ENCODE peak calls at places on chromosomes 1 and 21, in ten cellular contexts. E is fibroblast of pulmonary artery, F is epithelial cell of esophagus, X is A549, N is adrenal gland, D is DND-41, S is LNCaP clone FGC, M is mammary epithelial cell, R is body of pancreas, U is AG04450. K is an unnamed sample.

GRCh38 chr1:1305300-1306069 is 2.2 kb downstream of the ACAP3 start:
- DNase-seq in X (no peak), N (peak), E (peak), S (no peak), R (peak), M (peak), D (peak), U (peak), F (peak), K (peak)

GRCh38 chr1:54846301-54846700 is 40.7 kb downstream of the DHCR24 start:
- DNase-seq in U (no peak), S (no peak), R (no peak), E (no peak), F (no peak), N (no peak), M (no peak), D (no peak), X (no peak), K (no peak)

GRCh38 chr1:230901711-230902110 is 33.4 kb upstream of the C1orf198 start:
- DNase-seq in M (no peak), D (no peak), R (no peak), S (no peak), E (no peak), F (no peak), X (no peak), N (no peak), U (no peak), K (no peak)

GRCh38 chr1:153546796-153547559 is 1.4 kb upstream of the S100A4 start:
- DNase-seq in S (no peak), R (no peak), M (peak), N (no peak), E (no peak), U (no peak), F (peak), D (no peak), X (no peak), K (peak)

GRCh38 chr21:36613064-36613463 is 85.9 kb upstream of the SIM2 start:
- DNase-seq in X (no peak), F (peak), N (no peak), U (peak), E (no peak), D (no peak), M (no peak), R (no peak), S (no peak), K (no peak)

GRCh38 chr1:205216588-205216987 is 5.1 kb upstream of the DSTYK start:
- DNase-seq in X (no peak), U (no peak), M (no peak), F (no peak), D (no peak), N (no peak), S (no peak), E (no peak), R (no peak), K (no peak)

GRCh38 chr1:200042119-200042436 is 14.6 kb downstream of the NR5A2 start:
- DNase-seq in F (no peak), E (no peak), M (no peak), N (no peak), S (no peak), D (no peak), R (no peak), U (no peak), X (no peak), K (no peak)

GRCh38 chr1:31762726-31763670 is 1.1 kb downstream of the ADGRB2 start:
- DNase-seq in X (peak), E (peak), N (peak), D (peak), M (peak), S (no peak), R (peak), U (no peak), F (peak), K (peak)

GRCh38 chr21:14888202-14888601 is 176.6 kb downstream of the NRIP1 start:
- DNase-seq in F (no peak), U (no peak), S (no peak), R (no peak), E (no peak), D (no peak), N (no peak), X (no peak), M (no peak), K (no peak)

GRCh38 chr1:18875107-18875795 is 15.8 kb upstream of the TAS1R2 start:
- DNase-seq in E (peak), M (peak), S (peak), X (peak), D (peak), F (peak), R (peak), U (peak), N (peak), K (peak)

DNA sequence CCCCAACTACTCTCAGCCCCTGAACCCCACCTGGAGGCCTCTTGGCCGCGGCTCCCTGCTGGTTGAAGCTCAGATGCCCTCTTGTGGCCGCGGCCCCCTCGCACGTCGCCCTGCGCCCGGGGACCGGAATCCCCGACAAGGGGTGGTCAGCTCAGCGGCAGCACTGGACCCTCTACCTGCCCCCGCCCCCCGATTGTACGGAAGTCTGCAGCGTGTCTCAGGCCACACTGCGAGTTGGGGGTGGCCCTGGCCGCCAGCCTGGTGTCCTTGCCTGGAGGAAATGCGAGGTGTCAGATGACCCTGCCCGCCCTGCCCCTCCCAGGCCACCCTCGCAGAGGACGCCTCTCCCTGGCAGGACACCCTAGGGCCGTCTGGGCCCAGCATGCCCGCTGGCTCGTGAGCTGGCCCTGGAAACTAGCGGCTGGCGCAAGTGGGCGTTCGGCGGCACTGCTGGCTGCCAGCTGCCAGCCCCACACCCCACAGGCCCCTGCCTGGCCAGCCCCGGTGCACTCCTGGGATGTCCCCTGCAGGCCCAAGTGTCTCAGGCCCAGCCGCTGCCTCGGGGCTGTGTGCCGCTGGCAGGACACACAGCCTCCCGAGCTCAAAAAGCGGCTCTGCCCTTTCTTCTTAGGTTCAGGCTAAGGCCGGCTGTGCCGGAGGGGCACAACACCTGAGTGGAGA is 60.8 kb downstream of the EDN2 start:
- DNase-seq in E (no peak), N (peak), M (no peak), U (no peak), S (no peak), X (no peak), D (no peak), F (no peak), R (no peak), K (no peak)
- H3K4me3 ChIP-seq in E (no peak), N (no peak), M (no peak), U (no peak), S (no peak), X (no peak), D (no peak), F (no peak), R (no peak), K (no peak)

DNA sequence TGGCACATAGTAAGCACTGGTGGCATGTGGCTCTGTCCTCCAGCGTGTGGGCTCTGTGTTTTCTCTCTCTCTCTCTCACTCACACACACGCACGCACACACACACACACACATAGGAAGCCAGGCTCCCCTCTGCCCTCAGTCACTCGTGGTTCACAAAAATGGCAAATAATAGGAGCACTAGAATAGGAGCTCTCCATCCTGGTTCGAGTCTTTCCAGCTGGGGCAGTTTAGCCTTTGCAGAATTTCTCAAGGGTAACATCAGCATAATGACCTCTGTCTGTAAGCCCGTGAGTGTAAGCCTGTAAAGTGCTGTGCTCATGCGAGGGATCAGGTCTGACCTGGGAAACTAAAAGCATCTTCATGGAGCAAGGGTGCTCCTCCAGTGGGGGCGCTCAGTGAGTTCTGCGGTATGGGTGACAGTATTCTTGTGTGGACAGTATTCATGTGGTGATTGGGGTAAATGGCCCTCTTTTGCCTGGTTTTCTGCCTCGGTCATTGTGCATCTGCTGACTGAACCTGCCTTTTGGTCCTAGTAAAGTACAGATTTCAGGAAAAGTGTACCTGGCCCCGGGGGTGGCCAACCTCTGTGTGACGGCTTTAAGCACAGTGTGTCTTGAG is 839 bp upstream of the ZC3H12A start:
- DNase-seq in U (no peak), F (peak), D (no peak), M (no peak), R (no peak), X (no peak), E (no peak), N (no peak), S (no peak), K (peak)
- TF ChIP-seq CTCF in U (no peak), F (peak), D (no peak), M (no peak), R (no peak), X (peak), E (no peak), N (no peak), S (peak), K (no peak)

DNA sequence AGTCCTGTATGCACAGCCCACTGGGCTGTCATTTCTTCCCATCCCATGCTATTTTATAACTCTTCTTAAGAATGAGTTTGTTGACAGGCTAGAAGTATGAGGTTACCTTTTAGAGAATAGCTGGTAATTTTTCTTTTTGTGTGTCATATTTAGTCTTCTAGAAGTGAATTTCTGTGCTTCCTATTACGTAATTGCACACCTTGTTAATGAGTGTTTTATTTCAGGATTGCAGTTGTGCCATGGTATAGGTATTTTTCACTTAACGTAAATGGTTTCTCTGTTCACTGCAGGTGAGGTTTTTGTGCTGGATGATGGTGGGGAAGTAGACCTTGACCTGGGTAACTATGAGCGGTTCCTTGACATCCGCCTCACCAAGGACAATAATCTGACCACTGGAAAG is 5.0 kb downstream of the CTPS1 start:
- DNase-seq in N (no peak), X (no peak), F (peak), R (no peak), M (no peak), D (no peak), E (no peak), S (no peak), U (no peak), K (no peak)
- H3K4me3 ChIP-seq in N (no peak), X (peak), F (no peak), R (no peak), M (no peak), D (no peak), E (no peak), S (no peak), U (no peak), K (no peak)

DNA sequence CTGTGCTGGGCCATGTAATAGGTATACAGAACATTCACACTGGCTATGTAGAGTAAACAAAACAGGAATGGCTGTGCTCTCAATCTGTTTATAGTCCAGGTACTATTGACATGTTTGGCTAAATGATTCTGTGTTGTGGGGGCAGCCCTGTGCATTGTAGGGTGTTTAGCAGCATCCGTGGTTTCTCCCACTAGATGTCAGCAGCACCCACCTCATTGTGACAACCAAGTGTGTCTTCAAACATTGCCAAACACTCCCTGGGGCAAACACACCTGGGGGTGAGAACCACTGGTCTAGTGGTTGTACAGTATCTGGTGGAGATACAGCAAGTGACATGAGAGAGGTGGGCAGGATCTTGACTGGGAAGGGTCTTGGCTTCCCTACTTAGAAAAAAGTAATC is 80.4 kb upstream of the SPATA6 start:
- DNase-seq in S (no peak), U (no peak), D (peak), F (peak), X (no peak), R (no peak), E (peak), M (peak), N (peak), K (no peak)
- TF ChIP-seq CTCF in S (peak), U (no peak), D (peak), F (peak), X (peak), R (no peak), E (peak), M (peak), N (no peak), K (no peak)

GRCh38 chr1:201505505-201505893 is 1.4 kb downstream of the CSRP1 start:
- DNase-seq in S (no peak), R (no peak), F (peak), D (no peak), M (peak), E (peak), U (no peak), X (no peak), N (no peak), K (no peak)
- H3K4me3 ChIP-seq in S (peak), R (no peak), F (no peak), D (peak), M (peak), E (peak), U (peak), X (peak), N (no peak), K (peak)

DNA sequence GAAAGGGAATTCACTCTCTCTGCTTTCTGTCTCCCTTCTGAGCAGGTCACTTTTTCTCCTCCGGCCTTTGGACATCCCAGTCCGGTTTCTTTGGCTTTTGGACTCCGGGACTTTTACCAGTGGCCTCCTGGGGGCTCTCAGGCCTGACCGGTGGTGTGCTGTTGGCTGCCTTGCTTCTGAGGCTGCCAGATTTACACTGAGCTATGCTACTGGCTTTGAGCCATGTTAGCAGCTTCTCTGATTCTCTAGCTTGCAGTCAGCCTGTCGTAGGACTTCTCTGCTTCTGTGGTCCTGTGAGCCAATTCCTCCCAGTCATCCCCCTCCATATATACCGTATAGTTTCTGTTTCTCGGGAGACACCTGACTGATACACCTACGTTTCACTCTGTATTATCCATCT is 178.3 kb downstream of the RYR2 start:
- DNase-seq in U (no peak), R (peak), F (no peak), D (no peak), E (peak), S (no peak), X (no peak), M (no peak), N (no peak), K (no peak)
- TF ChIP-seq CTCF in U (no peak), R (no peak), F (no peak), D (no peak), E (no peak), S (no peak), X (no peak), M (no peak), N (no peak), K (no peak)

GRCh38 chr21:45740088-45740440 is 96.5 kb downstream of the PCBP3 start:
- DNase-seq in N (no peak), D (no peak), R (no peak), X (no peak), E (no peak), F (no peak), M (no peak), S (no peak), U (no peak), K (no peak)
- H3K4me3 ChIP-seq in N (no peak), D (no peak), R (no peak), X (no peak), E (no peak), F (no peak), M (no peak), S (no peak), U (no peak), K (no peak)

DNA sequence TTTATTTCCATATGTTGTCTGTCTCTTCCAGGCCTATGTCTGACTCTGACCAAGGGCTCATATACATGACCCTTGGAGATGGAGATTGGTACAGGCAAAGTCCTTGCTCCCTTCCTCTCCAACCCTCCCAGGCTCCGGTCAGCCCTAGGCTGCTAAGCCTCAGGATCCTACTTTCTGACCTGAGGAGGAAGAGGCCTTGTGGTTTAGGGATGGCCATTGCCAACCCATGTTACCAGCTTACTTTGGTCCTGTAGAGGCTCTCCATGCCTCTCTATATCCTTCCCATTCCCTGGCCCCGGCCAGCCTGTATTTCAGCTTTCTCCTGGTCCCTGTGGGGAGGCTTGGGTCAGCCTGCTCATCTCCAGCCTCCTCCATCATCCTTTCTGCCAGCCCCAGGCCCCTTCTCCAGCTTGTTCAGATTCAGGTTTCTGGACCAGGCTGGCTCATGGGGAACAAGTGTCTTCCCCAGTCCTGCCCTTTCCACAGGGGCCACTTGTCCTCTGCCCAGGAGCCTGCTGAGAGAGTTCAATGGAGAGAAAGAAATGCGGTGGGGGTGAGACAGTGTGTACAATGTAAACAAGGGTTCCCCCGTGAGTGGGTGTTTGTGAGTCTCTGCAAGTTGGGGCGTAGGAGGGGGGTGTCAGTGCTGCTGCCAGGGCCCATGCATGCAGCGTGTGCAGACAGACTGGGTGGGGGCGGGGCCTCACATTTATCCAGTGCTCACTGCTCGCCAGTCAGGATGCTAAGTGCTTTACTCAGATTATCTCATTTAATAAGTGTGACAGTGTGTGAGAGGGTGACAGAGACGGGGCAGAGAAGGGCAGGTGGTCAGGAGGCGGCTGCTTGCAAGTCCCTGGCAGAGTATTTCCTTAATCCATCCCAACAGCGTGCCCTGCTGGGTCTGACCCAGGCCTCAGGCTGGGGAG is 31.3 kb upstream of the FOXO6 start:
- DNase-seq in F (no peak), R (no peak), S (no peak), M (no peak), E (no peak), N (no peak), X (no peak), D (no peak), U (no peak), K (no peak)
- TF ChIP-seq CTCF in F (no peak), R (no peak), S (no peak), M (no peak), E (no peak), N (no peak), X (no peak), D (no peak), U (no peak), K (no peak)

DNA sequence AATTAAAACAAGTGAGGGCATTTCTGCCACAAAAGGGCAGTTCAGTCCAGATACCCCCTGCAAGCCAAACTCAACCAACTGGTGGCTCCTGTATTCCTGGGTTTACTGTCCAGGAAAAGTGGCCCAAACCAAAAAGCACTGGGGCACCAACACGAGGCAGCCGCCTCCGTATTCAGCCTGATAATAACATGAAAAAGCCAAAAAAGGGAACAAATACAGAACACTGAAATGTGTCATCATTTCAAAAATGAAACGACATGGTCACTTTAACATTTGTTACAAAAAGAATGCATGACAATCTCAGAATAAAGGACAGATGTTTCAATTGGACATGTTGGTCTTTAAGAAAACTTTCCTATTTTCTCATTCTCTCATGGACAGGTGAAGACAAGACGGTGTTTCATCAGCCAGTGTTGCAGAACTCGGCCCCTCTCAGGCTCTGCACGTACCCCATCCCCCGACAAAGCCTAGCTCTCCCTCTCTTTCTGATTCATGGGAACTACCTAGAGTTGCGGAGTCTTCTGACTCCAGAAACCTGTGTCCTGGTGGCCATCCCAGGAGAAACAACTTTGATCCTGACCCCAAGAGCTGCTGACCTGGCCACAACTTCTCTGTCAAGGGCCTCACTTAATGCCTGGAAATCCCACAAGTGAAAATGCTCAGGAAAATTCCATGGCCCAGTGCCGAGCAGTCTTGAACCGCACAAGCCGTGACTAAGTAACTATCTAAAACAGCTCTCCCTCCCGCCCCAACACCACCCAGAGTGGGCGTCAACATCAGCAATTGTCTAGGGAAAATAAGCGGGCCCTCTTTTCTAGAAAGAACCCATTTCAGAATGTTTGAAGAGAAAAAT is 27.1 kb downstream of the ZBTB17 start:
- DNase-seq in D (no peak), N (peak), S (no peak), M (peak), R (peak), X (no peak), F (peak), U (peak), E (peak), K (peak)
- H3K4me3 ChIP-seq in D (no peak), N (no peak), S (no peak), M (peak), R (no peak), X (no peak), F (peak), U (peak), E (peak), K (peak)

GRCh38 chr21:41933259-41934079 is 20.3 kb downstream of the C2CD2 start:
- DNase-seq in M (peak), S (peak), E (peak), N (peak), D (no peak), U (no peak), X (no peak), F (peak), R (no peak), K (peak)
- TF ChIP-seq CTCF in M (peak), S (peak), E (peak), N (no peak), D (no peak), U (peak), X (no peak), F (peak), R (no peak), K (peak)

K was measured in fibroblast of villous mesenchyme.